ENCODE peak calls at places on chromosomes 7 and 10, in seven cellular contexts. U is K562, Z is sigmoid colon, S is transverse colon, B is suprapubic skin, T is tibial nerve, I is ovary. D is an unnamed sample.
A peak's percentile ranks its signal among the peaks of the same experiment; 100 is the strongest.

GRCh38 chr7:121019018-121019417 is 30.5 kb downstream of the CPED1 start:
- DNase-seq in U (no peak), Z (no peak), S (no peak), B (no peak), T (no peak), I (no peak), D (no peak)

GRCh38 chr10:131313377-131313776 is 1.9 kb upstream of the TCERG1L start:
- DNase-seq in U (no peak), Z (no peak), S (no peak), B (no peak), T (no peak), I (no peak), D (no peak)

GRCh38 chr7:36904802-36905201 is 180.5 kb upstream of the AOAH start:
- DNase-seq in U (no peak), Z (no peak), S (no peak), B (no peak), T (no peak), I (no peak), D (no peak)

GRCh38 chr10:9301148-9301547 is 1246.7 kb downstream of the GATA3 start:
- DNase-seq in U (no peak), Z (no peak), S (no peak), B (no peak), T (no peak), I (no peak), D (no peak)

GRCh38 chr7:21422747-21423146 is 5.1 kb upstream of the SP4 start:
- DNase-seq in U (no peak), Z (no peak), S (no peak), B (no peak), T (no peak), I (no peak), D (no peak)

GRCh38 chr10:132346806-132347205 is 14.8 kb downstream of the LRRC27 start:
- DNase-seq in U (no peak), Z (peak; percentile 29), S (no peak), B (peak; percentile 40), T (no peak), I (no peak), D (no peak)

GRCh38 chr7:22713463-22713862 is 13.5 kb upstream of the IL6 start:
- DNase-seq in U (no peak), Z (no peak), S (no peak), B (no peak), T (no peak), I (no peak), D (no peak)

GRCh38 chr7:102044641-102044983 is 227.2 kb downstream of the CUX1 start:
- DNase-seq in U (no peak), Z (peak; percentile 53), S (no peak), B (no peak), T (no peak), I (no peak), D (no peak)

GRCh38 chr10:86354761-86355540 is 11.6 kb downstream of the GRID1 start:
- DNase-seq in U (no peak), Z (no peak), S (no peak), B (no peak), T (no peak), I (no peak), D (no peak)

GRCh38 chr7:88700725-88701124 is 58.8 kb upstream of the ZNF804B start:
- DNase-seq in U (no peak), Z (no peak), S (no peak), B (no peak), T (no peak), I (no peak), D (no peak)

GRCh38 chr7:107951172-107951787 is 51.7 kb downstream of the LAMB1 start:
- DNase-seq in U (no peak), Z (no peak), S (no peak), B (no peak), T (no peak), I (no peak), D (peak; percentile 42)

GRCh38 chr7:27171636-27172387 is 2.3 kb downstream of the HOXA10 start:
- DNase-seq in U (no peak), Z (peak; percentile 66), S (peak; percentile 35), B (peak; percentile 64), T (peak; percentile 15), I (no peak), D (no peak)

GRCh38 chr10:117539271-117539876 is 3.2 kb upstream of the EMX2 start:
- DNase-seq in U (no peak), Z (no peak), S (no peak), B (no peak), T (no peak), I (no peak), D (no peak)

GRCh38 chr7:158016171-158017087 is 571.2 kb downstream of the PTPRN2 start:
- DNase-seq in U (no peak), Z (no peak), S (no peak), B (peak; percentile 51), T (no peak), I (no peak), D (peak; percentile 83)

GRCh38 chr10:50373821-50374501 is 122.6 kb upstream of the ASAH2 start:
- DNase-seq in U (no peak), Z (no peak), S (no peak), B (no peak), T (no peak), I (no peak), D (no peak)

GRCh38 chr10:117003336-117003735 is 1.7 kb downstream of the SHTN1 start:
- DNase-seq in U (no peak), Z (no peak), S (no peak), B (no peak), T (no peak), I (no peak), D (no peak)

GRCh38 chr7:42236266-42237161 is 495 bp downstream of the GLI3 start:
- DNase-seq in U (no peak), Z (peak; percentile 84), S (peak; percentile 27), B (peak; percentile 82), T (peak; percentile 37), I (peak; percentile 75), D (no peak)

GRCh38 chr10:132335189-132336063 is 3.4 kb downstream of the LRRC27 start:
- DNase-seq in U (peak; percentile 61), Z (peak; percentile 74), S (peak; percentile 29), B (no peak), T (no peak), I (no peak), D (no peak)

GRCh38 chr10:93219347-93219746 is 145.7 kb downstream of the CYP26A1 start:
- DNase-seq in U (no peak), Z (no peak), S (no peak), B (no peak), T (no peak), I (no peak), D (no peak)

GRCh38 chr7:155459867-155460461 is 2.0 kb downstream of the EN2 start:
- DNase-seq in U (no peak), Z (no peak), S (no peak), B (no peak), T (no peak), I (no peak), D (no peak)

GRCh38 chr10:102645741-102646609 is 1.7 kb downstream of the TRIM8 start:
- DNase-seq in U (peak; percentile 56), Z (peak; percentile 97), S (peak; percentile 87), B (peak; percentile 96), T (peak; percentile 90), I (peak; percentile 88), D (peak; percentile 84)
- TF ChIP-seq CTCF in U (no peak), Z (peak; percentile 16), S (peak; percentile 36), B (no peak), T (no peak), I (no peak), D (no peak)

DNA sequence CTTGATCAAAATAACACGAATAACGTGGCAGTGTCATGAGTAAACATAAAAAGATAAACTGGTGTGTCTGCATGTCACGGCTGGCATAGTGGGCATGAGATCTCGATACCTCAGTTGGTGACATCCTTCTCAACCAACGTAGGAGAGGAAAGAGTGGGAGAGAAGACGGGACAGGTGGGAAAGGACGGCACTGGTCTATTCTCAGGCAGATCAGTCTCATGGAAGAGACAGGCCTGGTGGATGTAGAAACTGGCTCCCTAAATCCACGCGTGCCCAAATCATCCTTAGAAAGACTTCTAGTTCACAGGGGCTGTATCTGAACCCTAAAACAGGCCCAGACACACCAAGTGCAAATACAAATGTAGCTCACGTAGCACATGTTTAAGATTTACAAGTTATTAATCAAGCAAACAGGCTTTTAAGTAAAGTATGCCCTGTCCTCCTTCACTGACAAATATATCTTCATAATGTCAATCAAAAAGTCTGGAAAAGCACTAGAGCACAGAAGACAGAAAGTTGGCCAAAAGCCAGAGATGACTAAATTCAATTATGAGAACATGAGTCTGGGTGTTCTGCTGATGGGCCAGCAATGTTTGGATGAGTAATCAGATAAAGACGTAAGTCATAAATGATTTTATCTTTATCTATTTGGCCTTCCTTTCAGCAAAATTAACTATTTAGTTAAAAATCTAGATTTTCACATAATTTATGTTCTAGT is 56.3 kb downstream of the SFMBT2 start:
- DNase-seq in U (no peak), Z (no peak), S (no peak), B (no peak), T (no peak), I (no peak), D (no peak)
- TF ChIP-seq EP300 in U (peak; percentile 9), Z (no peak), S (no peak), B (no peak), T (no peak), I (no peak), D (no peak)

GRCh38 chr10:103834436-103835095 is 20.8 kb downstream of the SH3PXD2A start:
- DNase-seq in U (no peak), Z (peak; percentile 30), S (no peak), B (peak; percentile 44), T (no peak), I (no peak), D (no peak)

GRCh38 chr10:103832806-103833205 is 22.6 kb downstream of the SH3PXD2A start:
- DNase-seq in U (no peak), Z (no peak), S (no peak), B (no peak), T (no peak), I (no peak), D (no peak)

GRCh38 chr10:103836273-103836672 is 19.1 kb downstream of the SH3PXD2A start:
- DNase-seq in U (no peak), Z (peak; percentile 11), S (no peak), B (no peak), T (no peak), I (no peak), D (no peak)

GRCh38 chr10:103835121-103836045 is 20.0 kb downstream of the SH3PXD2A start:
- DNase-seq in U (no peak), Z (peak; percentile 93), S (peak; percentile 57), B (peak; percentile 82), T (peak; percentile 52), I (peak; percentile 80), D (no peak)

GRCh38 chr10:103833731-103834365 is 21.5 kb downstream of the SH3PXD2A start:
- DNase-seq in U (no peak), Z (peak; percentile 87), S (peak; percentile 78), B (peak; percentile 66), T (peak; percentile 49), I (peak; percentile 64), D (no peak)
- H3K27me3 ChIP-seq in U (peaks cover 4% of the 10 kb centered on the region), Z (no peaks in the 10 kb centered on the region), S (no peaks in the 10 kb centered on the region), B (no peaks in the 10 kb centered on the region), T (no peaks in the 10 kb centered on the region), I (no peaks in the 10 kb centered on the region), D (no peaks in the 10 kb centered on the region)

GRCh38 chr10:48215148-48215982 is 59.1 kb downstream of the FRMPD2 start:
- DNase-seq in U (peak; percentile 74), Z (no peak), S (peak; percentile 53), B (no peak), T (no peak), I (no peak), D (peak; percentile 66)
- TF ChIP-seq CTCF in U (peak; percentile 92), Z (peak; percentile 30), S (peak; percentile 52), B (no peak), T (peak; percentile 46), I (no peak), D (no peak)

D was measured in stomach.